ENCODE peak calls at places on chromosomes 4 and X, in four cellular contexts. B is GM23248, N is lung, L is cardiac muscle cell. G is an unnamed sample. For H3K4me1 and H3K27me3, the result is how much of the 10 kb centered on the place peaks cover.

GRCh38 chrX:28542791-28543190 is 44.5 kb upstream of the IL1RAPL1 start:
- DNase-seq in B (no peak), N (no peak), L (no peak), G (no peak)

GRCh38 chr4:13562876-13563275 is 18.6 kb upstream of the NKX3-2 start:
- DNase-seq in B (no peak), N (no peak), L (no peak), G (no peak)

GRCh38 chr4:105765690-105766407 is 57.3 kb downstream of the GSTCD start:
- DNase-seq in B (peak), N (no peak), L (peak), G (no peak)

GRCh38 chr4:35250771-35251170 is 993.5 kb downstream of the ARAP2 start:
- DNase-seq in B (peak), N (no peak), L (no peak), G (no peak)

GRCh38 chr4:8904666-8905065 is 33.0 kb upstream of the HMX1 start:
- DNase-seq in B (no peak), N (no peak), L (no peak), G (no peak)

GRCh38 chr4:3262208-3263052 is 13.5 kb downstream of the MSANTD1 start:
- DNase-seq in B (no peak), N (no peak), L (no peak), G (peak)

GRCh38 chrX:11100281-11101035 is 10.7 kb upstream of the HCCS start:
- DNase-seq in B (peak), N (no peak), L (peak), G (peak)

GRCh38 chr4:2258091-2259035 is 3.5 kb downstream of the MXD4 start:
- DNase-seq in B (no peak), N (no peak), L (no peak), G (peak)

GRCh38 chrX:153488231-153488914 is 6.4 kb upstream of the BGN start:
- DNase-seq in B (peak), N (no peak), L (peak), G (no peak)

GRCh38 chr4:112029642-112030235 is 115.5 kb upstream of the FAM241A start:
- DNase-seq in B (peak), N (no peak), L (no peak), G (no peak)

DNA sequence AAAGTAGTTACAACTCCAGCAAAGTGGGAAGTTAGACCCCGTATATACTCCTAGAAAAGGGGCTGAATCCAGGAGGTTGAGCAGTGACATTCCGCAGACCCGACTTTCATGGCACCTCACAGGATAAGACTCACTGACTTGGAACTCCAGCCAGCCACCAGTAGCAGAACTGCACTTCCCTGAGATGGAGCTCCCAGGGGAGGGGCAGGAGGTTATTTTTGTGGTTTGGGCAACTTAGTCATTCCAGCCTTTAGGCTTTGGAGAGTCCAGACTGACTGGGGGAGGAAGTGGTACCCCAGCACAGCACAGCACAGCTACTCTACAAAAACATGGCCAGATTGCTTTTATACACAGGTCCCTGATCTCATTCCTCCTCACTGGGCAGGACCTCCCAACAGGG is 319.1 kb downstream of the PCDH19 start:
- DNase-seq in B (peak), N (no peak), L (peak), G (no peak)
- H3K4me3 ChIP-seq in B (no peak), N (no peak), L (no peak), G (no peak)

GRCh38 chr4:15654556-15655222 is 468 bp downstream of the FBXL5 start:
- DNase-seq in B (peak), N (peak), L (peak), G (peak)

GRCh38 chr4:15652191-15652590 is 3.0 kb downstream of the FBXL5 start:
- DNase-seq in B (peak), N (no peak), L (no peak), G (peak)

GRCh38 chr4:15653430-15653829 is 1.7 kb downstream of the FBXL5 start:
- DNase-seq in B (no peak), N (no peak), L (no peak), G (no peak)

GRCh38 chr4:15655223-15656037 is at the start of gene FBXL5:
- DNase-seq in B (peak), N (peak), L (peak), G (peak)

GRCh38 chr4:15653864-15654391 is 1.2 kb downstream of the FBXL5 start:
- DNase-seq in B (peak), N (no peak), L (peak), G (peak)
- H3K4me1 ChIP-seq in B (under half), N (under half), L (under half), G (under half)

GRCh38 chr4:108762559-108763225 is at the start of gene ETNPPL:
- DNase-seq in B (peak), N (no peak), L (peak), G (peak)
- H3K27me3 ChIP-seq in B (under half), N (under half), L (under half), G (under half)

GRCh38 chr4:83110970-83111369 is 3.6 kb downstream of the PLAC8 start:
- DNase-seq in B (no peak), N (no peak), L (no peak), G (no peak)
- H3K4me3 ChIP-seq in B (no peak), N (no peak), L (no peak), G (no peak)

GRCh38 chr4:159174645-159175147 is 71.8 kb downstream of the RAPGEF2 start:
- DNase-seq in B (peak), N (no peak), L (peak), G (no peak)
- H3K4me1 ChIP-seq in B (under half), N (under half), L (half or more), G (under half)

DNA sequence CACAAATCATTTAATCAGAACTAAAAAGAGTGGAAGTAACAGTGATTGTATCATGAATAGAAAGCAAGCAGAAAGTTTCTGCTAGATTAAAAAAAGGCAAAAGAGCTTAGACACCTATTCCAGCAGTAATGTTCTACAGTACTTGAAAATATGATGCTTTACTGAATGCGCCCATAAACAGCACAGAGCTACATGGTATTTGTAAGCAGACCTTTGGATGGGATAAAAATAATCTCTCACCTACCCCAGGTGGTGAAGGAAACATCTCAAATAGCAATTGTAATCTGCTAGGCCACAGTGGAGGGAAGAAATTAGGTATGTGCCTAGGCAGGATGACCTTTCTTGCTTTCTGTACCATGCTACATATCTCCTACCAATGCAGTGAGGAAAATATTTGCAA is 280.9 kb upstream of the PRKX start:
- DNase-seq in B (no peak), N (no peak), L (no peak), G (no peak)
- H3K27me3 ChIP-seq in B (under half), N (under half), L (under half), G (under half)

DNA sequence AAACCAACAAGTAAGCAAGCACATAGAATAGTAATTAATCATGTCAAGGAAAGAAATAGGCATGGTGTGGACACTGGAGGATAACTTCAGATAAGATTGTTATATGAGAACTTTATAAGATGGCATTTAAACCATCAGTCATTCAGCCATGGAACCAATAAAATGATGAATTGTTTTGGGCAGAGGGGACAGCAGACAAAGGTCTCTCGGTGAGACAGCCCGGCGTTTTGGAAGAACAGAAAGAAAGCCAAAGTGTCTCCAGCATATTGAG is 809 bp upstream of the PPM1K start:
- DNase-seq in B (no peak), N (no peak), L (no peak), G (no peak)
- H3K4me3 ChIP-seq in B (peak), N (peak), L (peak), G (peak)